ENCODE peak calls at places on chromosomes 12 and 14, in four cellular contexts. M is AG10803, F is astrocyte of the cerebellum, T is fibroblast of villous mesenchyme. H is an unnamed sample.

GRCh38 chr12:10339441-10339840 is 31.8 kb downstream of the KLRD1 start:
- DNase-seq in T (no peak), F (no peak), M (peak), H (no peak)

GRCh38 chr14:100810861-100811461 is 15.0 kb upstream of the MEG3 start:
- DNase-seq in F (peak), M (peak), T (no peak), H (no peak)

GRCh38 chr12:19757317-19757877 is 318.1 kb downstream of the AEBP2 start:
- DNase-seq in M (peak), T (peak), F (peak), H (no peak)

GRCh38 chr14:73173092-73173735 is 36.9 kb downstream of the PSEN1 start:
- DNase-seq in M (peak), T (peak), F (peak), H (no peak)

GRCh38 chr14:60332869-60333268 is 83.8 kb downstream of the PPM1A start:
- DNase-seq in T (no peak), F (no peak), M (no peak), H (no peak)

GRCh38 chr14:54699087-54699530 is 132.2 kb downstream of the SAMD4A start:
- DNase-seq in M (peak), F (no peak), T (no peak), H (no peak)

GRCh38 chr14:82999802-83000201 is 1466.1 kb upstream of the SEL1L start:
- DNase-seq in T (no peak), F (no peak), M (no peak), H (peak)

GRCh38 chr14:77105118-77105517 is 7.1 kb downstream of the CIPC start:
- DNase-seq in T (no peak), M (no peak), F (no peak), H (no peak)

GRCh38 chr12:50251619-50252300 is 31.6 kb downstream of the LIMA1 start:
- DNase-seq in M (no peak), T (peak), F (no peak), H (no peak)

GRCh38 chr12:121992059-121992879 is 29.4 kb upstream of the BCL7A start:
- DNase-seq in M (peak), T (peak), F (peak), H (no peak)

GRCh38 chr14:102028733-102029132 is 58.1 kb downstream of the HSP90AA1 start:
- DNase-seq in T (peak), M (peak), F (peak), H (no peak)
- TF ChIP-seq CTCF in T (no peak), M (no peak), F (no peak), H (no peak)

DNA sequence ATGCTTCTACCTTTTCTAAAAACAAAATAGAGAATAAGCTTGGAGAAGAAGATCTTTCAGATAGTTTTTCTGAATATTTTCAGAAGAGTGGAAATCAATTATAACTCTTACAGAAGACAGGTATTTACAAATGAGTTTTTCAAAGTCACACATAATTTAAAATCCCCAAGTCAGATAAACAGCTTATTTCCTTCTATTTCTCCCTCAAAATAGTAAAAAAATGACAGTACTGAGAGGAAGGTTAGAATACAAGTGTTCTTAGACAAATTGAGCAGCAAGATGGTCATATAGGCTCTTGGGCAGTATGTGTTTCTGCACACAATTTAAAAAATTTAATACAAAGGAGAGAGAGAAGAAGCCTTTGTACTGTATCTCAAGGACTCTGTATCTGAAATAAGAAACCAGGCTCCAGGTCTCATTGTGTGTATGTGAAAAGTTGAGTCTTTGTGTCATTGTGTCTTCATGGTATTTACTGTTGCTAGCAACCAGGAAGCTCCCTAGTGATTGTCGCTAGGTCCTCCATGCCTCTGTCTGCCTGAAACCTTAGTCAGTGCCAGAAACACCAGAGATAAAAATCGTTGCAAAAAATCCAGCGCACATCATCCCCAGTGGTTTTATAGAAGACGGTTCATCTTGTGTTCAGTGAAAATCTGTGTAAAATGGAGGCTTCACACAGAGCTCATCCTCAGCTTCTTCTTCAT is 12.9 kb upstream of the TUBA1A start:
- DNase-seq in M (peak), F (no peak), T (peak), H (peak)
- H3K4me3 ChIP-seq in M (no peak), F (no peak), T (no peak), H (no peak)

GRCh38 chr14:74843653-74844052 is 32.3 kb downstream of the PROX2 start:
- DNase-seq in M (peak), T (peak), F (no peak), H (no peak)
- TF ChIP-seq CTCF in M (peak), T (peak), F (no peak), H (no peak)

GRCh38 chr12:45469902-45470301 is 254.0 kb downstream of the ANO6 start:
- DNase-seq in T (no peak), F (no peak), M (no peak), H (no peak)
- H3K4me3 ChIP-seq in T (no peak), F (no peak), M (no peak), H (no peak)

GRCh38 chr12:1590083-1590979 is 4.0 kb downstream of the FBXL14 start:
- DNase-seq in M (peak), T (peak), F (peak), H (peak)

GRCh38 chr12:1591543-1591942 is 2.8 kb downstream of the FBXL14 start:
- DNase-seq in M (no peak), F (no peak), T (peak), H (no peak)

GRCh38 chr12:1593232-1594044 is 943 bp downstream of the FBXL14 start:
- DNase-seq in F (no peak), T (no peak), M (no peak), H (peak)

GRCh38 chr12:1592444-1593231 is 1.7 kb downstream of the FBXL14 start:
- DNase-seq in T (peak), F (no peak), M (peak), H (peak)

GRCh38 chr12:1591029-1591428 is 3.4 kb downstream of the FBXL14 start:
- DNase-seq in M (no peak), T (peak), F (no peak), H (no peak)
- TF ChIP-seq CTCF in M (peak), T (peak), F (no peak), H (peak)

H was measured in endodermal cell.